ENCODE peak calls at places on chromosomes 1 and 21, in four cellular contexts. G, L, A and U are unnamed samples.

GRCh38 chr1:114718661-114719423 is 2.3 kb upstream of the NRAS start:
- DNase-seq in A (no peak), G (no peak), L (no peak), U (no peak)

GRCh38 chr21:33801424-33802405 is 113.9 kb downstream of the ATP5PO start:
- DNase-seq in A (peak), L (no peak), G (no peak), U (no peak)

GRCh38 chr1:15400627-15401026 is 9.1 kb upstream of the EFHD2 start:
- DNase-seq in L (no peak), A (no peak), G (no peak), U (no peak)

GRCh38 chr21:37642493-37642892 is 273.8 kb downstream of the KCNJ6 start:
- DNase-seq in A (peak), G (no peak), L (no peak), U (no peak)

GRCh38 chr1:72229893-72230292 is 52.4 kb downstream of the NEGR1 start:
- DNase-seq in A (no peak), G (no peak), L (no peak), U (no peak)

GRCh38 chr1:33168556-33169289 is 13.1 kb downstream of the TRIM62 start:
- DNase-seq in A (no peak), L (no peak), G (no peak), U (no peak)

GRCh38 chr1:70509996-70510876 is 99.2 kb downstream of the CTH start:
- DNase-seq in G (no peak), L (no peak), A (peak), U (no peak)

GRCh38 chr1:200364121-200364759 is 45.6 kb downstream of the ZNF281 start:
- DNase-seq in L (no peak), G (no peak), A (no peak), U (no peak)

GRCh38 chr1:180926164-180926981 is 13.7 kb downstream of the KIAA1614 start:
- DNase-seq in L (peak), G (no peak), A (peak), U (no peak)

GRCh38 chr1:13759072-13759471 is 59.1 kb downstream of the PRDM2 start:
- DNase-seq in A (no peak), G (no peak), L (no peak), U (peak)

GRCh38 chr1:203308205-203309114 is 3.1 kb downstream of the BTG2 start:
- DNase-seq in G (peak), L (no peak), A (peak), U (no peak)

GRCh38 chr1:223423641-223424233 is 30.5 kb downstream of the CCDC185 start:
- DNase-seq in G (no peak), A (no peak), L (no peak), U (no peak)

GRCh38 chr1:233383984-233384383 is 56.5 kb downstream of the MAP3K21 start:
- DNase-seq in G (no peak), A (no peak), L (no peak), U (no peak)
- H3K27ac ChIP-seq in G (no peak), A (no peak), L (no peak), U (no peak)

GRCh38 chr1:25148673-25149300 is 83.5 kb downstream of the SYF2 start:
- DNase-seq in A (peak), L (no peak), G (no peak), U (no peak)
- TF ChIP-seq CTCF in A (peak), L (peak), G (no peak), U (peak)

GRCh38 chr1:155877945-155878344 is 18.6 kb downstream of the SYT11 start:
- DNase-seq in G (no peak), L (no peak), A (no peak), U (no peak)

GRCh38 chr1:155882766-155883165 is 23.4 kb downstream of the SYT11 start:
- DNase-seq in A (no peak), L (no peak), G (no peak), U (no peak)

GRCh38 chr1:155882235-155882634 is 22.9 kb downstream of the SYT11 start:
- DNase-seq in A (no peak), G (no peak), L (no peak), U (no peak)

GRCh38 chr1:155880251-155880650 is 20.9 kb downstream of the SYT11 start:
- DNase-seq in L (no peak), A (no peak), G (no peak), U (no peak)

DNA sequence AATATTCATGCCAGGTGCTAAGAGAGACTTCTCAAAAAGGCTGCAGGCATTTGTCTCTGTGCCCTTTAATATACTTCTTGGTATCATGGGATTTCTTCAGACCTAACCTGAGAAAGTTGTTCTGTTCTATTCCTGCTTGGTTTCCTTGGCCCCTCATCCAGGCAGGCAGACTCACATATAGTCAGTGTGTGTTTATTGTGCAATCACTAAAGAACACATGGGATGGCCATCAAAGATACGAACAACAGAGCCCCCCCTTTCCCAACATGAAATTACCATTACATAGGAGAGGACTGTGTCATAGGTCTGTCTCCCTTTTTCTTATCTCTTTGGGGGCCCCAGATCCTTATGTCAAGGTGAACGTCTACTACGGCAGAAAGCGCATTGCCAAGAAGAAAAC is 21.5 kb downstream of the SYT11 start:
- DNase-seq in G (no peak), L (no peak), A (no peak), U (no peak)
- H3K27ac ChIP-seq in G (no peak), L (no peak), A (no peak), U (no peak)

GRCh38 chr1:237570530-237570929 is 320.2 kb downstream of the ZP4 start:
- DNase-seq in L (no peak), A (no peak), G (no peak), U (no peak)
- TF ChIP-seq CTCF in L (no peak), A (peak), G (no peak), U (no peak)

GRCh38 chr1:2973661-2974593 is 47.3 kb upstream of the ACTRT2 start:
- DNase-seq in G (no peak), A (no peak), L (no peak), U (no peak)

GRCh38 chr1:2971609-2972008 is 49.7 kb upstream of the ACTRT2 start:
- DNase-seq in L (no peak), G (no peak), A (no peak), U (no peak)

GRCh38 chr1:2974701-2975301 is 46.5 kb upstream of the ACTRT2 start:
- DNase-seq in L (no peak), A (no peak), G (no peak), U (no peak)

GRCh38 chr1:2972011-2972878 is 49.0 kb upstream of the ACTRT2 start:
- DNase-seq in A (no peak), G (no peak), L (no peak), U (no peak)

GRCh38 chr1:2972879-2973575 is 48.2 kb upstream of the ACTRT2 start:
- DNase-seq in G (no peak), A (no peak), L (no peak), U (no peak)
- H3K27ac ChIP-seq in G (no peak), A (no peak), L (no peak), U (no peak)

GRCh38 chr1:48469616-48470500 is 2.1 kb downstream of the SPATA6 start:
- DNase-seq in G (peak), A (peak), L (peak), U (peak)
- TF ChIP-seq CTCF in G (no peak), A (no peak), L (no peak), U (no peak)

GRCh38 chr21:38924954-38925353 is 119.2 kb downstream of the ETS2 start:
- DNase-seq in A (no peak), G (no peak), L (no peak), U (no peak)
- H3K27ac ChIP-seq in A (no peak), G (peak), L (peak), U (peak)

GRCh38 chr1:111758373-111758772 is 2.7 kb downstream of the DDX20 start:
- DNase-seq in A (peak), G (no peak), L (no peak), U (no peak)
- TF ChIP-seq CTCF in A (peak), G (no peak), L (no peak), U (no peak)